ENCODE peak calls at places on chromosomes 1 and 21, in six cellular contexts. P is HEK293T, G is GM12878, F is A549, V is HepG2, O is K562. J is an unnamed sample.

GRCh38 chr1:8797230-8797629 is 20.2 kb downstream of the RERE start:
- DNase-seq in P (no peak), G (no peak), F (peak; percentile 10), V (no peak), O (no peak), J (peak; percentile 61)

GRCh38 chr1:97693601-97694000 is 227.2 kb downstream of the DPYD start:
- DNase-seq in P (no peak), G (no peak), F (no peak), V (no peak), O (no peak), J (no peak)

GRCh38 chr1:942864-943533 is 16.1 kb downstream of the NOC2L start:
- DNase-seq in P (no peak), G (no peak), F (peak; percentile 95), V (no peak), O (peak; percentile 56), J (peak; percentile 61)

GRCh38 chr1:225596152-225596551 is 56.8 kb downstream of the ENAH start:
- DNase-seq in P (no peak), G (no peak), F (no peak), V (no peak), O (no peak), J (peak; percentile 24)

GRCh38 chr1:29634324-29635072 is 398.2 kb downstream of the PTPRU start:
- DNase-seq in P (no peak), G (no peak), F (no peak), V (no peak), O (no peak), J (no peak)

GRCh38 chr1:15196807-15197530 is 43.4 kb downstream of the TMEM51 start:
- DNase-seq in P (no peak), G (no peak), F (peak; percentile 39), V (no peak), O (no peak), J (no peak)

GRCh38 chr1:228039504-228039903 is 32.7 kb downstream of the WNT3A start:
- DNase-seq in P (no peak), G (no peak), F (no peak), V (no peak), O (no peak), J (no peak)

GRCh38 chr1:158105342-158105741 is 75.4 kb upstream of the CD1D start:
- DNase-seq in P (no peak), G (no peak), F (no peak), V (no peak), O (no peak), J (no peak)

GRCh38 chr1:180286417-180286816 is 56.4 kb downstream of the LHX4 start:
- DNase-seq in P (no peak), G (no peak), F (no peak), V (no peak), O (no peak), J (no peak)

GRCh38 chr1:19448491-19449439 is 36.6 kb downstream of the CAPZB start:
- DNase-seq in P (no peak), G (no peak), F (peak; percentile 41), V (no peak), O (no peak), J (peak; percentile 93)

GRCh38 chr1:170660281-170660713 is 3.6 kb upstream of the PRRX1 start:
- DNase-seq in P (no peak), G (no peak), F (no peak), V (no peak), O (no peak), J (no peak)

GRCh38 chr1:231188768-231189167 is 26.9 kb downstream of the TRIM67 start:
- DNase-seq in P (no peak), G (no peak), F (no peak), V (no peak), O (no peak), J (no peak)

GRCh38 chr1:217105432-217105831 is 382.2 kb upstream of the ESRRG start:
- DNase-seq in P (no peak), G (no peak), F (no peak), V (no peak), O (no peak), J (no peak)

GRCh38 chr21:34072145-34073031 is 990 bp upstream of the MRPS6 start:
- DNase-seq in P (no peak), G (no peak), F (no peak), V (no peak), O (no peak), J (no peak)

GRCh38 chr1:91784616-91785015 is 101.3 kb downstream of the TGFBR3 start:
- DNase-seq in P (no peak), G (no peak), F (no peak), V (no peak), O (no peak), J (no peak)

GRCh38 chr1:169240449-169241242 is 127.0 kb downstream of the NME7 start:
- DNase-seq in P (no peak), G (no peak), F (no peak), V (no peak), O (no peak), J (peak; percentile 44)

GRCh38 chr21:31656199-31657095 is 3.0 kb upstream of the SOD1 start:
- DNase-seq in P (no peak), G (no peak), F (no peak), V (no peak), O (no peak), J (peak; percentile 47)

GRCh38 chr1:46996659-46997281 is 26.7 kb upstream of the CYP4X1 start:
- DNase-seq in P (no peak), G (no peak), F (no peak), V (no peak), O (no peak), J (no peak)

GRCh38 chr1:107529511-107530149 is 388.8 kb downstream of the NTNG1 start:
- DNase-seq in P (peak; percentile 78), G (peak; percentile 19), F (peak; percentile 46), V (peak; percentile 64), O (peak; percentile 57), J (peak; percentile 35)

GRCh38 chr1:228885845-228886244 is 150.6 kb downstream of the RHOU start:
- DNase-seq in P (no peak), G (no peak), F (no peak), V (no peak), O (no peak), J (no peak)

GRCh38 chr1:248850124-248850523 is 8.8 kb downstream of the ZNF692 start:
- DNase-seq in P (no peak), G (no peak), F (no peak), V (no peak), O (no peak), J (no peak)

GRCh38 chr1:115426271-115426771 is 88.3 kb upstream of the NGF start:
- DNase-seq in P (no peak), G (no peak), F (peak; percentile 52), V (no peak), O (no peak), J (peak; percentile 91)

GRCh38 chr1:84505167-84506001 is 802 bp upstream of the SPATA1 start:
- DNase-seq in P (peak; percentile 75), G (no peak), F (no peak), V (peak; percentile 81), O (peak; percentile 76), J (peak; percentile 42)

GRCh38 chr21:44531606-44532128 is 8.3 kb downstream of the KRTAP10-1 start:
- DNase-seq in P (no peak), G (no peak), F (no peak), V (no peak), O (no peak), J (no peak)

GRCh38 chr1:154615411-154615810 is 7.4 kb upstream of the ADAR start:
- DNase-seq in P (no peak), G (no peak), F (no peak), V (no peak), O (no peak), J (no peak)

DNA sequence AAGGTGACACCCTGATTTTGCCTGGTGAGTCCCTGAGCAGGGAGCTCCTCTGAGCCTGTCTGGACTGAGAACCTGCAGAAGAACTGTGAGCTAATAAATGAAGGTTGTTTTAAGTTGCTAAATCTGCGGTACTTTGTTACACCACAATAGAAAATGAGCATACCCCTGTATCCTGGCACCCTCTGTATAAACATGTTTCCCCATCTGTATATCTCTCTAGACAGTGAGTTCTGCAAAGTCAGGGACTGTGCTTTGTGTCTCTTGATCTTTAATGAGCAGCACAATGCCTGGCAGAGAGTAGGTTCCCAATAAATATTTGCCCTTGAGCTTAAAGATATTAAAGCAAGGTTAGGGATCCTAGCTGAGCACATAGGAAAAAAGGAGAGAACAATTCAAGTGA is 228.8 kb downstream of the OMA1 start:
- DNase-seq in P (no peak), G (no peak), F (no peak), V (no peak), O (no peak), J (no peak)
- TF ChIP-seq BHLHE40 in P (no peak), G (no peak), F (no peak), V (no peak), O (no peak), J (no peak)

GRCh38 chr1:185561629-185562028 is 172.6 kb upstream of the HMCN1 start:
- DNase-seq in P (no peak), G (no peak), F (no peak), V (no peak), O (no peak), J (peak; percentile 33)
- TF ChIP-seq BHLHE40 in P (no peak), G (no peak), F (no peak), V (no peak), O (no peak), J (no peak)

GRCh38 chr1:28421744-28422143 is 52.2 kb downstream of the PHACTR4 start:
- DNase-seq in P (no peak), G (no peak), F (no peak), V (no peak), O (no peak), J (no peak)

GRCh38 chr1:28418278-28418637 is 48.7 kb downstream of the PHACTR4 start:
- DNase-seq in P (no peak), G (no peak), F (no peak), V (no peak), O (no peak), J (no peak)

GRCh38 chr1:28416509-28417194 is 47.1 kb downstream of the PHACTR4 start:
- DNase-seq in P (peak; percentile 68), G (no peak), F (no peak), V (no peak), O (peak; percentile 35), J (no peak)

GRCh38 chr1:28415246-28415645 is 45.7 kb downstream of the PHACTR4 start:
- DNase-seq in P (no peak), G (no peak), F (no peak), V (no peak), O (no peak), J (no peak)

DNA sequence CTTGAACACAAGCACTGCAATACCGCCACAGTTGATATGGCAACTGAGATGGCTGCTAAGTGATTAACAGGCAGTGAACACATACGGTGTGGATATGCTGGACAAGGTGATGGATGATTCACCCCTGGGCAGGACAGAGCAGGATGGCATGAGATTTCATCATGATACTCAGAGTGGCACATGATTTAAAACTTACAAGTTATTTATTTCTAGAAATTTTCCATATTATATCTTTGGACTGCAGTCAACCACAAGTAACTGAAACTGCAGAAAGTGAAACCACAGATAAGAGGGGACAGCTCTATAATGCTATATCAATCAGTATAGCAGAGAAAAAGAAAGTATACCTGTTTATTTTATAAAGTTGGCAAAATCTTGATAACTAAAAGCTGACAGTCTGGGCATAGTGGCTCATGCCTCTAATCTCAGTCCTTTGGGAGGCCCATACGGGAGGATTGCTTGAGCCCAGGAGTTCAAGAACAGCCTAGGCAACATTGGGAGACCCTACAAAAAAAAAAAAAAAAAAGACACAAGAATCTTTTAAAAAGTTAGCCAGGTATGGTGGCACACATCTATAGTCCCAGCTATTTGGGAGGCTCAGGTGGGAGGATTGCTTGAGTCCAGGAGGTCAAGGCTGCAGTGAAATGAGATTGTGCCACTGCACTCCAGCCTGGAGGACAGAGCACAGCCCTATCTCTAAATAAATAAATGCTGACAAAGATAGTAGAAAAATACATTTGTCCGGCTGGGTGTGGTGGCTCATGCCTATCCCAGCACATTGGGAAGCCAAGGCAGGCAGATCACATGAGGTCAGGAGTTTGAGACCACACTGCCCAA is 48.1 kb downstream of the PHACTR4 start:
- DNase-seq in P (no peak), G (no peak), F (peak; percentile 74), V (no peak), O (no peak), J (peak; percentile 65)
- TF ChIP-seq BHLHE40 in P (no peak), G (no peak), F (no peak), V (no peak), O (peak; percentile 34), J (peak; percentile 25)

GRCh38 chr21:17802568-17802967 is 16.6 kb downstream of the C21orf91 start:
- DNase-seq in P (no peak), G (no peak), F (no peak), V (no peak), O (no peak), J (peak; percentile 67)
- TF ChIP-seq BHLHE40 in P (no peak), G (no peak), F (no peak), V (no peak), O (no peak), J (peak; percentile 58)

J was measured in IMR-90.